ENCODE peak calls at places on chromosomes 3 and 15, in six cellular contexts. D is esophagus muscularis mucosa, Y is A549, C is GM12878, N is right lobe of liver, G is upper lobe of left lung. U is an unnamed sample.

GRCh38 chr3:155549087-155549486 is 195.8 kb downstream of the PLCH1 start:
- DNase-seq in D (no peak), Y (no peak), C (no peak), N (no peak), G (no peak), U (no peak)

GRCh38 chr3:27659279-27660021 is 62.7 kb downstream of the EOMES start:
- DNase-seq in D (no peak), Y (peak), C (no peak), N (peak), G (no peak), U (no peak)

GRCh38 chr3:76565496-76566210 is 474.2 kb upstream of the ROBO2 start:
- DNase-seq in D (no peak), Y (no peak), C (no peak), N (no peak), G (no peak), U (no peak)

GRCh38 chr3:136075816-136076215 is 110.3 kb downstream of the PPP2R3A start:
- DNase-seq in D (no peak), Y (no peak), C (no peak), N (no peak), G (no peak), U (no peak)

GRCh38 chr15:66483131-66483566 is 14.4 kb downstream of the SNAPC5 start:
- DNase-seq in D (no peak), Y (no peak), C (no peak), N (peak), G (no peak), U (no peak)

GRCh38 chr15:44094776-44095175 is 100.3 kb downstream of the FRMD5 start:
- DNase-seq in D (no peak), Y (no peak), C (no peak), N (no peak), G (no peak), U (no peak)

GRCh38 chr3:191997093-191997492 is 536.1 kb downstream of the PYDC2 start:
- DNase-seq in D (no peak), Y (no peak), C (no peak), N (no peak), G (no peak), U (no peak)

GRCh38 chr3:196969660-196970546 is 1.3 kb upstream of the PIGZ start:
- DNase-seq in D (no peak), Y (peak), C (no peak), N (peak), G (peak), U (no peak)

GRCh38 chr3:48709051-48709461 is 8.0 kb downstream of the IP6K2 start:
- DNase-seq in D (no peak), Y (no peak), C (no peak), N (no peak), G (no peak), U (no peak)

GRCh38 chr3:129604223-129604941 is 2.1 kb downstream of the PLXND1 start:
- DNase-seq in D (no peak), Y (no peak), C (no peak), N (no peak), G (no peak), U (no peak)
- H3K4me3 ChIP-seq in D (peak), Y (peak), C (no peak), N (peak), G (peak), U (peak)

GRCh38 chr15:99103279-99103678 is 1.6 kb upstream of the SYNM start:
- DNase-seq in D (no peak), Y (no peak), C (no peak), N (no peak), G (no peak), U (peak)

GRCh38 chr15:99105516-99106341 is 849 bp downstream of the SYNM start:
- DNase-seq in D (no peak), Y (peak), C (no peak), N (peak), G (peak), U (peak)

GRCh38 chr15:99106417-99107220 is 1.7 kb downstream of the SYNM start:
- DNase-seq in D (no peak), Y (no peak), C (no peak), N (no peak), G (no peak), U (peak)

GRCh38 chr15:99102332-99103235 is 2.3 kb upstream of the SYNM start:
- DNase-seq in D (no peak), Y (no peak), C (no peak), N (no peak), G (no peak), U (no peak)

DNA sequence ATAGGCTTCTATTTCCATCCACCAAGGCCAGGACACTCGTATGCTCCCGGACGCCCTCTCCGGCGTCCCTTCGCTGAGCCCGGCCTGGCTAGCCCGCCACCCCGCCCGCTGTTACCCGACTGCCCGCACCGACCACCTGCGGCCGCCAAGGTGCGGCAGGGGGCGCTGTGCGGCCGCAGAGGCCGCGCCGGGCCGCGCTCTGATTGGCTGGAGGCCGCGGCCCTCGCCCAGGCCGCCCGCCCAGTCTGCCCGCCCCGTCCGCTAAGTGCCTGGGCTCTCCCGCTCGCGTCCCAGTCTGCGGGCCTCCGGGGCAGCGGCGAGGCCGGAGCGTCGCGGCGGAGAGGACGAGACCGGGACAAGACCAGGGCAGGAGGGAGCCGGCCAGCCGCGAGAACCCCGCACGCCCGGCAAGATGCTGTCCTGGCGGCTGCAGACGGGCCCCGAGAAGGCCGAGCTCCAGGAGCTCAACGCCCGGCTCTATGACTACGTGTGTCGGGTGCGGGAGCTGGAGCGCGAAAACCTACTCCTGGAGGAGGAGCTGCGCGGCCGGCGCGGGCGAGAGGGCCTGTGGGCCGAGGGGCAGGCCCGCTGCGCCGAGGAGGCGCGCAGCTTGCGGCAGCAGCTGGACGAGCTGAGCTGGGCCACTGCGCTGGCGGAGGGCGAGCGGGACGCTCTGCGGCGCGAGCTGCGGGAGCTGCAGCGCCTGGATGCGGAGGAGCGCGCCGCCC is at the start of gene SYNM:
- DNase-seq in D (no peak), Y (peak), C (no peak), N (peak), G (peak), U (peak)
- TF ChIP-seq POLR2A in D (peak), Y (peak), C (peak), N (peak), G (no peak), U (no peak)

GRCh38 chr3:172470588-172470987 is 22.3 kb upstream of the GHSR start:
- DNase-seq in D (no peak), Y (no peak), C (no peak), N (no peak), G (no peak), U (no peak)
- H3K4me3 ChIP-seq in D (no peak), Y (no peak), C (no peak), N (no peak), G (no peak), U (no peak)

DNA sequence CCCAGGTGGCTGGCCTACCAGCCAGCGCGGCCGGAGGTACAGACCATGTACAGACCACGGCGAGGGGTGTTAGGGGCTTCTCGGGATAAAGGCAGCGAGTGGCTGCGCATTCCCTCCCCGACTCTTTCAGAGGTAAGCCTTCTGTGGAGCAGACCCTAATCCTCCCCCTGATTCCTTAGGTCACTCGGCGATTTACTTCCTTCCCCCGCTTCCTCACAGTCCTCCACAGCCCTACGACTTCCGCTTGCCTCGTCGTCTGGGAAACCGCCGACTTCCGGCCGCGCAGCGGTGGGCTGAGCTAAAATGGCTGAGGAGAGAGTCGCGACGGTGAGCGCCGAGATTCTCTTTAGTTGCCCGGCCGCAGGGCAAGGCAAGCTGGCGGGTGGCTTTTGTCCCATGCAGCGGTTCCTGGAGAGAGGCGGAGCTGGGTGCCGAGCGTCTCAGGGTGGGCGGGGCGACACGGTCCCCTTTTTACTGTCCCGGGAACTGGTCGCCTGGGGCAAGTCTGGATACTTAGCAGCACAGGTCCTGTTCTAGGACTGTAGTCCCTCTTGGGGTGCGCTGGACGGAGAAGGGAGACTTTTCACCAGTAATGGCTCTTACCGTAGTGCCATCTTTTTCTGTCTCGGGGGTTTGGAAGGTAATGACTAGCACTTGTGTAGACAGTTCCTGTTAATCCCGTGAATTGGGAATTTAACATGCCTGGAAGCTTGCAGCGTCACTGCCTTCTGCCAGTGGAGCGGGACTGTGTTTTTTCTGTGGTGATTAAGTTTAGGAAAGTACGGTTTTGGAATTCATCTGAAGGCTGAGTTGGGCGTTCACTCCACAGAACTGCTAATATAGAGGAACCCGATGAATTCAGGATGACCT is at the start of the genes BBS4 and HIGD2B:
- DNase-seq in D (peak), Y (peak), C (peak), N (peak), G (peak), U (peak)
- TF ChIP-seq POLR2A in D (peak), Y (peak), C (peak), N (peak), G (no peak), U (no peak)

DNA sequence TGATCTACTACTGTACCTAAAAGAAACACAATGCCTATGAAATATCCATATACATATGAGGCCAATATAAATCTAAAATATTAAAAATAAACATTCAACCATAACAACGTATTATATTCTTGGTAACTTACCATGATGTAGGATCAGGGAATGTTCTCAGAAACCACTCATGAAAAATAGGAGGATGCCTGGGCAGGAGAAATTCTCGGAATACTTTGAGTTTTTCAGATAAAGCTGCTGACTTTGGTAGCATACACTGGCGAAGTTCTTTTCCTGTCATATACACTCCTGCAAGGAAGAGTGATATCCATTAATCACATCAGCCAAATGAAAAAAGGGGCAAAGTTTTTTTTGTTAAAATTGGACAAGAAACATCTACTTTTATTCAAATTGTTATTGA is 11.3 kb upstream of the XRN1 start:
- DNase-seq in D (no peak), Y (no peak), C (no peak), N (no peak), G (no peak), U (no peak)
- H3K4me3 ChIP-seq in D (no peak), Y (no peak), C (no peak), N (no peak), G (no peak), U (no peak)

DNA sequence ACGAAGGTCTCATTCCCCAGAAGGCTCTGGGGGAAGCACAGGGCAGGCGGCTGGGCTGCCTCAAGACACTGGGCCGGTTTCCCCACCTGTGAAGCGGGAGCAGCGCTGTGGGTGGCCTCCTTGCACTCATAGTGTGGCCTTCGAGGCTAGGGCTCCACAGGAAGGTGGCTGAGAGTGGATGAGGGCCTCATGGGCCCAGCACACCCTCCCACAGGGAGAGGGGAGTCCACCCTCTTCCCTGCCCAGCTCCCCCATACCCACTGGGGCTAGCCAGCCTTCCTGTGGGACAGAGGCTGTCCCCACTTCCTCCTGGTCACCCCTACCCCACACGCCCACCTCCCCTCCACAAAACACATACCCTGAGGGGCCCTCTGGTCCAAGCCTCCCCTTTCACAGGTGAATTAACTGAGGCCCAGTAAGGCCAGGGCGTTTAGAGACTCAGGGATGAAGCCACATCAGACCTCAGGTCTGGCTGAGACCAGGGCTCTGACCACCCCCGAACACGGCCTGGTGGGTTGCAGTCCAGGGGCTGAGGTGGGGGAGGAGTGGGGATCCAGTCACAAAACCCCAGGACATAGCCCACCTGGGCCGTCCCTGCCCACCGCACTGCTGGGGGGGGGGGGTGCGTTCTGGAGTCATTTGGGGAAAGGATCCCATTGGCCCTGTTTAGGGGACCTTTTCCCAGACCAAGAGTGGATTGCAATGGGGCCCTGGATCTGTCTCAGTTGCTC is 1.1 kb downstream of the ANPEP start:
- DNase-seq in D (no peak), Y (no peak), C (no peak), N (no peak), G (no peak), U (no peak)
- TF ChIP-seq POLR2A in D (no peak), Y (no peak), C (no peak), N (no peak), G (no peak), U (no peak)

U was measured in lower leg skin.